ENCODE peak calls at places on chromosomes 13 and 19, in nine cellular contexts. Q, I, F, U, W, X, V, B and J are unnamed samples.

GRCh38 chr19:58563823-58564222 is 5.4 kb upstream of the UBE2M start:
- DNase-seq in B (no peak), V (no peak), X (no peak), F (peak; percentile 7), W (peak; percentile 15), I (no peak), Q (no peak), U (no peak), J (no peak)

GRCh38 chr13:98927954-98928927 is 49.6 kb downstream of the DOCK9 start:
- DNase-seq in I (peak; percentile 79), X (peak; percentile 73), V (no peak), Q (no peak), W (no peak), U (peak; percentile 58), F (peak; percentile 40), B (no peak), J (no peak)

GRCh38 chr13:44050450-44051063 is 170.9 kb downstream of the LACC1 start:
- DNase-seq in B (no peak), F (no peak), Q (no peak), U (peak; percentile 52), I (peak; percentile 49), W (no peak), X (peak; percentile 15), V (no peak), J (no peak)

GRCh38 chr19:33175886-33176669 is 18.1 kb upstream of the LRP3 start:
- DNase-seq in W (no peak), V (no peak), U (peak; percentile 30), I (no peak), X (no peak), B (no peak), F (no peak), Q (peak; percentile 50), J (no peak)

GRCh38 chr13:98224557-98224956 is 47.5 kb upstream of the RNF113B start:
- DNase-seq in U (no peak), I (no peak), Q (no peak), B (no peak), W (no peak), X (no peak), V (no peak), F (no peak), J (no peak)

GRCh38 chr19:43124360-43124759 is 41.9 kb upstream of the PSG2 start:
- DNase-seq in B (no peak), F (no peak), I (no peak), X (no peak), U (no peak), W (no peak), V (no peak), Q (no peak), J (no peak)

GRCh38 chr13:27130223-27131015 is 41.2 kb downstream of the USP12 start:
- DNase-seq in U (peak; percentile 76), I (no peak), Q (no peak), F (no peak), X (peak; percentile 5), B (no peak), V (no peak), W (no peak), J (no peak)

GRCh38 chr19:4380254-4380727 is 20.1 kb downstream of the SH3GL1 start:
- DNase-seq in B (peak; percentile 87), F (no peak), I (no peak), U (no peak), X (no peak), W (no peak), V (no peak), Q (peak; percentile 77), J (no peak)

GRCh38 chr19:4375620-4376228 is 24.6 kb downstream of the SH3GL1 start:
- DNase-seq in I (peak; percentile 62), W (no peak), F (no peak), U (peak; percentile 81), V (no peak), B (peak; percentile 76), X (no peak), Q (no peak), J (no peak)

GRCh38 chr13:45119469-45119989 is 781 bp upstream of the GTF2F2 start:
- DNase-seq in B (peak; percentile 67), X (peak; percentile 8), I (no peak), U (peak; percentile 77), W (no peak), V (no peak), Q (no peak), F (no peak), J (no peak)

GRCh38 chr19:38852231-38853044 is 2.7 kb upstream of the HNRNPL start:
- DNase-seq in F (peak; percentile 49), B (peak; percentile 66), Q (peak; percentile 72), X (peak; percentile 51), W (peak; percentile 68), V (peak; percentile 84), I (peak; percentile 51), U (peak; percentile 79), J (peak; percentile 96)

GRCh38 chr13:19153782-19154450 is 27.7 kb downstream of the TUBA3C start:
- DNase-seq in I (no peak), V (no peak), U (no peak), X (no peak), W (no peak), Q (no peak), B (no peak), F (no peak), J (no peak)

GRCh38 chr13:48319458-48320395 is 16.2 kb downstream of the RB1 start:
- DNase-seq in B (no peak), F (no peak), W (no peak), Q (no peak), I (no peak), U (no peak), V (no peak), X (no peak), J (peak; percentile 85)

GRCh38 chr19:5103061-5103701 is 134.3 kb downstream of the KDM4B start:
- DNase-seq in I (peak; percentile 46), Q (peak; percentile 79), X (peak; percentile 24), V (peak; percentile 78), B (no peak), F (peak; percentile 90), U (peak; percentile 12), W (peak; percentile 70), J (no peak)

GRCh38 chr19:3031607-3031867 is 2.5 kb upstream of the TLE2 start:
- DNase-seq in X (no peak), F (no peak), U (no peak), W (no peak), V (no peak), I (no peak), B (no peak), Q (no peak), J (no peak)
- H3K27me3 ChIP-seq in X (no peaks in the 10 kb centered on the region), F (no peaks in the 10 kb centered on the region), U (peaks cover 42% of the 10 kb centered on the region), W (no peaks in the 10 kb centered on the region), V (no peaks in the 10 kb centered on the region), I (peaks cover 1% of the 10 kb centered on the region), B (no peaks in the 10 kb centered on the region), Q (no peaks in the 10 kb centered on the region), J (no peaks in the 10 kb centered on the region)

DNA sequence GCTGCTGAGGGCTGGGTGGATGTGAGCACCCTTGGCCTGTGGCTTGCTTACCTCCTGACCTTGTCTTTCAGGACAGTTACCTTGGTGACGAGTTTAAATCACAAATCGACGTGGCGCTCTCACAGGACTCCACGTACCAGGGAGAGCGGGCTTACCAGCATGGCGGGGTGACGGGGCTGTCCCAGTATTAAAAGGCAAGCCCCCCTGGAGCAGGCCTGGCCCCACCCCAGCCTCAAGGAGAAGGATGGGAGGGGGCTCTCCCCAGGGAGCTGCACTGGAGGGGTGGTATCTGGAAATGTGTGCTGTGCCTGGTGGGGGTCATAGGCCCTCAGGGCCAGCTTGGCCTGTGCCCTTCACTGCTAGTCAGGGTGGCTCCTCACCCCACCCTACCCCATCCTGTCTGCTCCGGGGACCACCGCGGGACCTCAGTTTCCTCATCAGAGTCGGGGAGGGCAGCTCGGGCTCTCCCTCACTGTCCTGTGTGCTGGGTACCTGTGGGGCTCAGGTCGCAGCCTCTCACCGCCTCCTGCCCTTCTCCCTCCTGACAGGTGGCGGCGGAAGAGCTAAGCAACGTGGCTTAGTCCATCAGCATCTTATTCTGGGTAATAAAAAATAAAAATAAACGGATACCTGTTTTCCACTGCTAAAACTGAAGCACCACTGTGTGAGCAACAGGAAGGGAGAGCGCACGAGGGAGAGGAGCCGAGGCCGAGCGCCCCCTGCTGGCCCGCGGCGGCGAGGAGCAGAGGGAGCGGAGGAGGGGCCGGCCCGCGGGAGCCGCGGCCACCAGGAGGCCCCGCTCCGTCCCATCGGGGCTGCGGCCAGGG is 29.8 kb downstream of the CERS1 start:
- DNase-seq in V (no peak), W (no peak), X (peak; percentile 51), U (peak; percentile 36), F (peak; percentile 56), Q (peak; percentile 53), B (peak; percentile 59), I (peak; percentile 60), J (no peak)
- TF ChIP-seq POLR2A in V (no peak), W (no peak), X (no peak), U (no peak), F (no peak), Q (peak; percentile 9), B (no peak), I (no peak), J (no peak)

GRCh38 chr13:113793718-113794085 is 34.7 kb downstream of the TMEM255B start:
- DNase-seq in Q (no peak), W (peak; percentile 39), X (no peak), F (no peak), I (no peak), U (no peak), B (no peak), V (no peak), J (no peak)

GRCh38 chr13:113791226-113791625 is 32.2 kb downstream of the TMEM255B start:
- DNase-seq in Q (no peak), V (no peak), I (no peak), U (no peak), B (no peak), W (no peak), X (no peak), F (no peak), J (no peak)

GRCh38 chr13:113792236-113792770 is 33.3 kb downstream of the TMEM255B start:
- DNase-seq in F (no peak), X (no peak), W (peak; percentile 27), I (no peak), V (no peak), U (no peak), B (no peak), Q (no peak), J (no peak)

GRCh38 chr13:113792821-113793717 is 34.0 kb downstream of the TMEM255B start:
- DNase-seq in B (no peak), U (no peak), F (no peak), X (no peak), I (no peak), Q (no peak), V (no peak), W (peak; percentile 41), J (no peak)

GRCh38 chr13:113791761-113792160 is 32.7 kb downstream of the TMEM255B start:
- DNase-seq in B (no peak), W (no peak), I (no peak), U (no peak), X (no peak), V (no peak), F (no peak), Q (no peak), J (no peak)
- H3K27me3 ChIP-seq in B (no peaks in the 10 kb centered on the region), W (peaks cover 5% of the 10 kb centered on the region), I (no peaks in the 10 kb centered on the region), U (peaks cover 27% of the 10 kb centered on the region), X (no peaks in the 10 kb centered on the region), V (no peaks in the 10 kb centered on the region), F (peaks cover 4% of the 10 kb centered on the region), Q (no peaks in the 10 kb centered on the region), J (no peaks in the 10 kb centered on the region)

DNA sequence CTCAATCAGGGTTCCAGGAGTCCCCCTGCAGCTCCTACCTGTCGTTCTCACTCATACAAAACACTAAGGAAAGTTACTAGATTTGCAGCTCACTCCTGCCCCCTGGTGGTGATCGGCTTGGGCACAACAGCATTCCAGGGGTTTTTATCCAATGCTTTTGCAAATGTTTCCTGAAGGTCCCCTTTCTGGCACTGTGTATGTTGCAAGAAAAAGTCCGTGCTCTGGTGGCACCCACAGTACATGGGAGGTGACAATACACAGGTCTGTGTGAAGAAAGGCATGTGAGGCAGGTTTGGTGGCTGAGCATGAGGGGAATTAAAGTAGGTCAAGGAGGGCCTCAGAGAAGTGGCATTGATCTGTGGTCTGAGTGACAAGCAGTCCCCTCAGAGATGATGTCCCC is 8.6 kb upstream of the TYK2 start:
- DNase-seq in B (peak; percentile 90), U (peak; percentile 71), W (peak; percentile 92), F (peak; percentile 77), X (peak; percentile 99), I (peak; percentile 85), Q (peak; percentile 77), V (peak; percentile 82), J (no peak)
- TF ChIP-seq POLR2A in B (no peak), U (no peak), W (no peak), F (no peak), X (no peak), I (peak; percentile 43), Q (no peak), V (no peak), J (no peak)